ENCODE peak calls at places on chromosomes 7 and 10, in six cellular contexts. P is HepG2, J is GM12864, K is brain microvascular endothelial cell, S is colonic mucosa, Q is cardiac muscle cell. U is an unnamed sample.

GRCh38 chr7:69739906-69740545 is 141.8 kb downstream of the AUTS2 start:
- DNase-seq in P (no peak), J (peak), K (no peak), S (no peak), Q (peak), U (no peak)

GRCh38 chr7:5452937-5453540 is 29.4 kb upstream of the TNRC18 start:
- DNase-seq in P (no peak), J (no peak), K (peak), S (no peak), Q (peak), U (peak)

GRCh38 chr7:121473645-121474300 is 77.7 kb upstream of the FAM3C start:
- DNase-seq in P (no peak), J (no peak), K (no peak), S (peak), Q (no peak), U (no peak)

GRCh38 chr10:104317195-104318095 is 20.8 kb downstream of the ITPRIP start:
- DNase-seq in P (no peak), J (no peak), K (peak), S (no peak), Q (peak), U (no peak)

GRCh38 chr10:59724098-59724938 is 14.7 kb upstream of the SLC16A9 start:
- DNase-seq in P (no peak), J (no peak), K (no peak), S (peak), Q (no peak), U (no peak)

GRCh38 chr7:33061282-33061928 is 1.2 kb downstream of the NT5C3A start:
- DNase-seq in P (no peak), J (no peak), K (no peak), S (no peak), Q (no peak), U (no peak)

GRCh38 chr10:119540038-119540437 is 2.5 kb downstream of the RGS10 start:
- DNase-seq in P (no peak), J (no peak), K (no peak), S (no peak), Q (no peak), U (no peak)

GRCh38 chr10:3907514-3907913 is 122.5 kb upstream of the KLF6 start:
- DNase-seq in P (no peak), J (no peak), K (peak), S (no peak), Q (peak), U (no peak)

GRCh38 chr10:74991435-74991834 is 120.0 kb upstream of the SAMD8 start:
- DNase-seq in P (peak), J (no peak), K (no peak), S (no peak), Q (peak), U (peak)

GRCh38 chr10:35639651-35640311 is 2.3 kb downstream of the FZD8 start:
- DNase-seq in P (no peak), J (no peak), K (peak), S (peak), Q (peak), U (no peak)

GRCh38 chr10:23319835-23320234 is 24.8 kb downstream of the C10orf67 start:
- DNase-seq in P (no peak), J (no peak), K (no peak), S (no peak), Q (no peak), U (no peak)

GRCh38 chr10:133165556-133166503 is 5.8 kb downstream of the KNDC1 start:
- DNase-seq in P (no peak), J (no peak), K (no peak), S (no peak), Q (no peak), U (no peak)

GRCh38 chr10:78741541-78741940 is 327.2 kb upstream of the ZMIZ1 start:
- DNase-seq in P (no peak), J (no peak), K (no peak), S (no peak), Q (peak), U (no peak)

GRCh38 chr10:126902157-126902556 is 3.1 kb upstream of the DOCK1 start:
- DNase-seq in P (peak), J (no peak), K (peak), S (no peak), Q (peak), U (peak)

GRCh38 chr7:37534893-37535610 is 86.4 kb upstream of the ELMO1 start:
- DNase-seq in P (no peak), J (no peak), K (no peak), S (no peak), Q (no peak), U (no peak)

GRCh38 chr7:28002638-28003037 is 178.0 kb downstream of the JAZF1 start:
- DNase-seq in P (no peak), J (no peak), K (no peak), S (no peak), Q (peak), U (no peak)

GRCh38 chr7:50978633-50979215 is 196.0 kb upstream of the GRB10 start:
- DNase-seq in P (peak), J (no peak), K (peak), S (no peak), Q (peak), U (peak)

GRCh38 chr7:82317257-82317721 is 126.3 kb downstream of the CACNA2D1 start:
- DNase-seq in P (no peak), J (no peak), K (no peak), S (no peak), Q (no peak), U (no peak)

GRCh38 chr7:40447345-40447744 is 312.5 kb downstream of the SUGCT start:
- DNase-seq in P (no peak), J (no peak), K (no peak), S (no peak), Q (no peak), U (no peak)

GRCh38 chr7:1169409-1170368 is 9.7 kb upstream of the ZFAND2A start:
- DNase-seq in P (peak), J (no peak), K (peak), S (peak), Q (peak), U (no peak)

GRCh38 chr10:76080406-76080805 is 649.0 kb downstream of the LRMDA start:
- DNase-seq in P (no peak), J (no peak), K (peak), S (no peak), Q (peak), U (peak)

GRCh38 chr7:142614116-142614515 is 135.2 kb upstream of the PRSS1 start:
- DNase-seq in P (no peak), J (no peak), K (no peak), S (no peak), Q (no peak), U (no peak)

GRCh38 chr7:97145068-97145467 is 27.6 kb downstream of the SDHAF3 start:
- DNase-seq in P (peak), J (peak), K (no peak), S (no peak), Q (peak), U (peak)

GRCh38 chr10:98019784-98020183 is 10.6 kb downstream of the CRTAC1 start:
- DNase-seq in P (no peak), J (no peak), K (no peak), S (no peak), Q (no peak), U (no peak)

GRCh38 chr10:31321396-31321941 is 2.5 kb downstream of the ZEB1 start:
- DNase-seq in P (no peak), J (no peak), K (no peak), S (no peak), Q (peak), U (no peak)

GRCh38 chr7:33888206-33888605 is 17.1 kb upstream of the BMPER start:
- DNase-seq in P (no peak), J (no peak), K (no peak), S (no peak), Q (no peak), U (no peak)

GRCh38 chr7:130994378-130995115 is 260.5 kb upstream of the KLF14 start:
- DNase-seq in P (no peak), J (no peak), K (no peak), S (peak), Q (peak), U (no peak)

GRCh38 chr10:128072941-128073615 is 53.1 kb downstream of the MKI67 start:
- DNase-seq in P (no peak), J (no peak), K (no peak), S (no peak), Q (no peak), U (no peak)

GRCh38 chr7:128091106-128091505 is 59.9 kb upstream of the LRRC4 start:
- DNase-seq in P (no peak), J (no peak), K (no peak), S (no peak), Q (no peak), U (no peak)

GRCh38 chr7:91228327-91228726 is 35.9 kb upstream of the FZD1 start:
- DNase-seq in P (no peak), J (no peak), K (no peak), S (no peak), Q (no peak), U (no peak)

GRCh38 chr10:74541375-74541774 is 285.0 kb upstream of the KAT6B start:
- DNase-seq in P (no peak), J (no peak), K (no peak), S (no peak), Q (no peak), U (no peak)

GRCh38 chr7:140533394-140533872 is 54.1 kb upstream of the MKRN1 start:
- DNase-seq in P (peak), J (no peak), K (peak), S (no peak), Q (peak), U (no peak)

GRCh38 chr10:72540193-72540807 is 85.6 kb downstream of the MICU1 start:
- DNase-seq in P (no peak), J (no peak), K (no peak), S (no peak), Q (no peak), U (no peak)

GRCh38 chr10:79404231-79404609 is 41.2 kb downstream of the ZCCHC24 start:
- DNase-seq in P (peak), J (no peak), K (no peak), S (no peak), Q (peak), U (peak)

DNA sequence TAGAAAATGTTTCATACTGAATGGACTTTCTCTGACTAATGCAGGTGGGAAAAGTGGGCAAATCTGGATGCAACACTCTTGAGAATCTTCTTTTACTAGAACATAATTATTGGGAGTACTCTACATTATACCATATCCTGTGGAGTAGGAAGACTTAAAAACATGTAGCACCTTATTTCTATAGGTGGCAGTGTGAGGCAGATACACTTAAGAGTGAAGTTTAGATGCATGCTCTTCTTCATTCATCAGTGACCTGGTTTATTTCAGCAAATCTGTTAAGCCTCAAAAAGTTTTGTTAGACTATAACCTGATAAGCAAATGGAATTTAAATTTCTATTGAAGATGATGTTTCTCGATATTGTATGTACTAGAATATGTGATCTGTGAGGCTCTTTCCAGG is 1087.1 kb upstream of the LRRN3 start:
- DNase-seq in P (no peak), J (no peak), K (no peak), S (no peak), Q (no peak), U (no peak)
- TF ChIP-seq CTCF in P (no peak), J (no peak), K (no peak), S (no peak), Q (no peak), U (no peak)

DNA sequence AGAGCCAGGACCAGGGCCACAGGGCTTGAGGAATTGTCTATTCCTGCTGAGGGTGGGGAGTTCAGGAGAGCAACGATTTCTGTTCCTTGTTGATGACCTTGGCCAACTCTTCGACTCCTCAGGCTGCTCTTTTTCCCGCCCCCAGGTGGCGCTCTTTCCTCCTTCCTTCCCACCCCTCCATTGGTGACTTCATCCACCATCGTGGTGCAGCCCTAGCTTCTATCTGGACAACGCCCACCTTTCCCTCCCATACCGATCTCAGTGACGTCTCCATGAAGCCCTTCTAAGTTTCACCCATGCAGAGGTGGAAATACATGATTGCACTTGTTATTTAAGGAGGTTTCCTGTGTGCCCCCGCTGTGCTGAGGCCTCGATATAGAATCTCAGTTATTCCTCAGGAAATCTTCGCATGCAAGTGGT is 22.1 kb upstream of the CARD11 start:
- DNase-seq in P (peak), J (no peak), K (peak), S (peak), Q (peak), U (no peak)
- TF ChIP-seq CTCF in P (peak), J (peak), K (peak), S (peak), Q (peak), U (peak)

GRCh38 chr7:134612197-134612596 is 34.5 kb upstream of the BPGM start:
- DNase-seq in P (no peak), J (no peak), K (no peak), S (no peak), Q (no peak), U (no peak)

GRCh38 chr7:134616611-134617010 is 30.0 kb upstream of the BPGM start:
- DNase-seq in P (no peak), J (no peak), K (no peak), S (no peak), Q (no peak), U (no peak)

GRCh38 chr7:134618756-134619530 is 27.7 kb upstream of the BPGM start:
- DNase-seq in P (no peak), J (no peak), K (peak), S (no peak), Q (peak), U (peak)

GRCh38 chr7:134611611-134612151 is 35.0 kb upstream of the BPGM start:
- DNase-seq in P (no peak), J (no peak), K (no peak), S (no peak), Q (no peak), U (no peak)

GRCh38 chr7:134613623-134614347 is 32.9 kb upstream of the BPGM start:
- DNase-seq in P (no peak), J (no peak), K (peak), S (no peak), Q (peak), U (peak)
- TF ChIP-seq CTCF in P (no peak), J (no peak), K (no peak), S (no peak), Q (peak), U (no peak)

GRCh38 chr7:43071604-43072003 is 40.8 kb upstream of the HECW1 start:
- DNase-seq in P (no peak), J (no peak), K (no peak), S (no peak), Q (peak), U (no peak)
- TF ChIP-seq CTCF in P (peak), J (peak), K (peak), S (no peak), Q (peak), U (peak)

DNA sequence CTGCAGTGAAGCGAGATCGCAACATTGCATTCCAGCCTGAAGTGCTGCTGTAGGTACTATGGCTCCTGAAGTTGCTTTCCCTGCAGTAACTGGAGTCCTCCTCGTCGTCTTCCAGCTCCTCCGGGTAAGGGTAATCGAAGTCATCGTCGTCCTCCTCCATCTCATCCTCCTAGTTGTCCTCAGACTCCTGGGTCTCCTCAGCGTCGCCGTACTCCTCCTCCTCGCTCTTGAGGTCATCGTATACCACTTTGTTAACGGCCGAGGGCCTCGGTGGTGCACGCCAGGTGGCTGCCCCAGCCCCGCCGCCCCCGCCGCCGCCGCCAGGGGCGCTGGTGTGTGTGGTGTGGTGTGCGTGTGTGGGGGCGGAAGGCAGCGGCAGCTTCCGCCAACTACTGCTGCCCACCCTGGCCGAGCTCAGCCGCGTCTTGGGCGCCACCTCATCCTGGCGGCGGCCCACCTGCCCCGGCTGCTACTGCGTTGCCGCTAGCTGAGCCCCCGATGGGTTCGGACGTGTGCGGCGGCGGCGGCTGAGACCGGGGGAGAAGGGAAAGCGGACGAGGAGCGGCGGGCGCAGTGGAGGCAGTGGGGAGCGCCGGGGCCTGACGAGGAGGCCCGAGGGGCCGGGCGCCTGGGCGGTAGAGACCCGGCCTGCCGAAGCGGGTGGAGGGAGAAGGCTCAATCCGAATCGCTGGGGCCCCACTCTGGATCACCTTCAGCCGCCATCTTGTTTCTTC is 11.8 kb upstream of the ACBD5 start:
- DNase-seq in P (no peak), J (peak), K (peak), S (peak), Q (peak), U (no peak)
- TF ChIP-seq CTCF in P (peak), J (peak), K (peak), S (peak), Q (peak), U (peak)

DNA sequence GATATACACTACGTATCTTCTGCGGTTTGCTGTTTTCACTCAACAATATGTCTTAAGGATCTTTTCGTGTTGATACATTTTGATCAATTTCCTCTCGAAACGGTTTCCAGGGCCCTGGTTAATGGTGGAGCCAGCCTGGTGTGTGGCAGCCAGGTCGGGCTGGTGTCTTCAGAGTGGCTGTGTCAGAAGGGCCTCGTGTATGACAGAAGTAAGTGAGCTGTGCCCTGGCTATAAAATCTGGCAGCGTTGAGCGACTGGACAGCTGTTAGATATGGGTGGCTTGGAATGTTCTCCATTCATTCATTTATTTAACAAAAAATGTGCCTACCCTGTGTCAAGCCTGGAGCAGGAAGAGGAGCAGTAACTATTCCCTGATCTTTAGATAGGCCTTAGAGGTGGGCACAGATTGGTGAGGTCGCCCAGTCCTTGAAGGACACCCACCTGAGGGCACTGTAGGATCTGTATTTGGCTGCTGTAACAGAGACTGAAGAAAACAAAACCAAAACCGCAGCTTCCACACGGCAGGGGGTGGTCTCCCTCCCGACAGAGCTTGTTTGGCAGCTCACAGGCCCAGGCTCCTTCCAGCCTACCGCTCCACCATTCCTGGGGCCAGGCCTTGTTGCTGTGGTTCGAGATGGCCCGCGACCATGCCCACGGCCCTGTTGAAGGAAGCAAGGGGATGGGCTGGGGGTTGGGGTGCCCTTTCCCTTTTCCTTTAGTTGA is 30.3 kb downstream of the ZNF783 start:
- DNase-seq in P (no peak), J (no peak), K (peak), S (no peak), Q (peak), U (no peak)
- TF ChIP-seq CTCF in P (peak), J (no peak), K (peak), S (no peak), Q (no peak), U (no peak)